ENCODE peak calls at places on chromosome 5, in four cellular contexts. One of them, this sample, is unnamed.

GRCh38 chr5:34991486-34992238 is 56.1 kb downstream of the AGXT2 start:
- DNase-seq in Calu3: no peak
- DNase-seq in lower lobe of right lung: no peak
- DNase-seq in GM13976: no peak
- DNase-seq in this sample: no peak

GRCh38 chr5:38463634-38464521 is 92.6 kb downstream of the LIFR start:
- DNase-seq in GM13976: no peak
- DNase-seq in lower lobe of right lung: no peak
- DNase-seq in Calu3: no peak
- DNase-seq in this sample: peak

GRCh38 chr5:168446987-168447386 is 39.3 kb upstream of the RARS1 start:
- DNase-seq in GM13976: no peak
- DNase-seq in Calu3: no peak
- DNase-seq in lower lobe of right lung: no peak
- DNase-seq in this sample: no peak

GRCh38 chr5:156095709-156096241 is 231.2 kb upstream of the SGCD start:
- DNase-seq in GM13976: no peak
- DNase-seq in Calu3: no peak
- DNase-seq in lower lobe of right lung: no peak
- DNase-seq in this sample: no peak

GRCh38 chr5:65213921-65214525 is 267.7 kb downstream of the ADAMTS6 start:
- DNase-seq in Calu3: peak
- DNase-seq in GM13976: no peak
- DNase-seq in lower lobe of right lung: no peak
- DNase-seq in this sample: peak

GRCh38 chr5:95600557-95600956 is 19.3 kb upstream of the GPR150 start:
- DNase-seq in Calu3: no peak
- DNase-seq in lower lobe of right lung: no peak
- DNase-seq in GM13976: no peak
- DNase-seq in this sample: no peak

GRCh38 chr5:54969242-54969641 is 16.2 kb downstream of the ESM1 start:
- DNase-seq in Calu3: no peak
- DNase-seq in GM13976: no peak
- DNase-seq in lower lobe of right lung: no peak
- DNase-seq in this sample: no peak

GRCh38 chr5:135564305-135564704 is 14.5 kb downstream of the CXCL14 start:
- DNase-seq in GM13976: no peak
- DNase-seq in lower lobe of right lung: no peak
- DNase-seq in Calu3: no peak
- DNase-seq in this sample: no peak

GRCh38 chr5:153630546-153630945 is 140.1 kb downstream of the GRIA1 start:
- DNase-seq in GM13976: no peak
- DNase-seq in Calu3: no peak
- DNase-seq in lower lobe of right lung: no peak
- DNase-seq in this sample: no peak

GRCh38 chr5:150105898-150106615 is 19.7 kb upstream of the CSF1R start:
- DNase-seq in GM13976: no peak
- DNase-seq in Calu3: no peak
- DNase-seq in lower lobe of right lung: peak
- DNase-seq in this sample: no peak

GRCh38 chr5:154523104-154523503 is 45.1 kb upstream of the HAND1 start:
- DNase-seq in lower lobe of right lung: no peak
- DNase-seq in Calu3: no peak
- DNase-seq in GM13976: no peak
- DNase-seq in this sample: no peak

GRCh38 chr5:6573651-6574101 is 59.2 kb downstream of the NSUN2 start:
- DNase-seq in lower lobe of right lung: no peak
- DNase-seq in Calu3: no peak
- DNase-seq in GM13976: no peak
- DNase-seq in this sample: no peak

GRCh38 chr5:33713087-33713486 is 178.7 kb downstream of the ADAMTS12 start:
- DNase-seq in GM13976: no peak
- DNase-seq in lower lobe of right lung: no peak
- DNase-seq in Calu3: no peak
- DNase-seq in this sample: no peak

GRCh38 chr5:65924366-65925093 is 1.8 kb upstream of the ERBIN start:
- DNase-seq in GM13976: no peak
- DNase-seq in lower lobe of right lung: no peak
- DNase-seq in Calu3: no peak
- DNase-seq in this sample: no peak

GRCh38 chr5:77491783-77492652 is at the start of gene WDR41:
- DNase-seq in lower lobe of right lung: peak
- DNase-seq in Calu3: peak
- DNase-seq in GM13976: peak
- DNase-seq in this sample: peak

This sample was measured in hepatocyte.